ENCODE peak calls at places on chromosomes 1 and 21, in nine cellular contexts. X is SK-N-SH; H is esophagus muscularis mucosa; G is upper lobe of left lung; B is fibroblast of lung; F is mucosa of descending colon; U is naive thymus-derived CD4-positive, alpha-beta T cell; V is body of pancreas; J is PC-9. Q is an unnamed sample. For H3K9me3, the result is how much of the 10 kb centered on the place peaks cover.

GRCh38 chr1:17093822-17094393 is 25.3 kb downstream of the PADI2 start:
- DNase-seq in U (no peak), X (no peak), J (no peak), G (no peak), B (no peak), H (no peak), V (no peak), F (no peak), Q (no peak)

GRCh38 chr1:223776075-223776814 is 63.9 kb downstream of the CAPN2 start:
- DNase-seq in G (no peak), B (peak), F (no peak), H (no peak), V (peak), X (no peak), J (peak), U (no peak), Q (no peak)

GRCh38 chr1:221459558-221459957 is 282.3 kb downstream of the DUSP10 start:
- DNase-seq in J (no peak), G (no peak), V (no peak), U (no peak), B (no peak), X (no peak), H (no peak), F (no peak), Q (no peak)

GRCh38 chr1:174726167-174726879 is 273.4 kb upstream of the CACYBP start:
- DNase-seq in H (no peak), B (peak), J (no peak), X (no peak), V (no peak), G (no peak), F (no peak), U (no peak), Q (no peak)

GRCh38 chr1:43450251-43451070 is 3.3 kb downstream of the HYI start:
- DNase-seq in G (peak), V (no peak), X (no peak), B (no peak), U (no peak), J (no peak), F (no peak), H (no peak), Q (no peak)

GRCh38 chr21:20997308-20997632 is 939 bp upstream of the NCAM2 start:
- DNase-seq in J (no peak), G (no peak), U (no peak), B (peak), X (peak), V (no peak), F (no peak), H (no peak), Q (no peak)

GRCh38 chr1:6302568-6302967 is 41.7 kb upstream of the GPR153 start:
- DNase-seq in V (peak), J (peak), U (no peak), G (no peak), F (no peak), B (no peak), H (no peak), X (no peak), Q (no peak)

GRCh38 chr1:167145965-167146364 is 52.1 kb downstream of the STYXL2 start:
- DNase-seq in F (no peak), G (no peak), V (no peak), U (no peak), H (no peak), B (no peak), X (no peak), J (no peak), Q (no peak)

GRCh38 chr1:206685256-206685748 is 597 bp downstream of the MAPKAPK2 start:
- DNase-seq in G (no peak), U (no peak), F (peak), B (peak), J (no peak), H (no peak), X (peak), V (peak), Q (peak)

GRCh38 chr1:26016944-26017545 is 4.5 kb upstream of the EXTL1 start:
- DNase-seq in X (no peak), J (no peak), H (no peak), F (no peak), B (no peak), G (no peak), U (no peak), V (no peak), Q (no peak)

GRCh38 chr1:245336149-245336983 is 181.6 kb downstream of the KIF26B start:
- DNase-seq in J (peak), X (no peak), V (no peak), U (no peak), B (no peak), H (no peak), F (no peak), G (no peak), Q (no peak)

GRCh38 chr1:208225954-208226937 is 17.9 kb downstream of the PLXNA2 start:
- DNase-seq in U (no peak), X (no peak), H (no peak), G (no peak), V (no peak), J (no peak), F (no peak), B (no peak), Q (no peak)

GRCh38 chr1:32702599-32703478 is at the start of gene SYNC:
- DNase-seq in B (peak), V (no peak), H (no peak), J (peak), G (peak), F (peak), U (no peak), X (peak), Q (no peak)
- H3K9me3 ChIP-seq in B (under half), V (under half), H (under half), J (under half), G (under half), F (under half), U (under half), X (under half), Q (under half)

GRCh38 chr1:248714248-248714647 is 11.7 kb upstream of the OR14I1 start:
- DNase-seq in U (no peak), B (peak), J (no peak), F (no peak), V (no peak), H (no peak), G (no peak), X (no peak), Q (no peak)
- H3K9me3 ChIP-seq in U (under half), B (under half), J (under half), F (under half), V (under half), H (under half), G (under half), X (under half), Q (under half)

DNA sequence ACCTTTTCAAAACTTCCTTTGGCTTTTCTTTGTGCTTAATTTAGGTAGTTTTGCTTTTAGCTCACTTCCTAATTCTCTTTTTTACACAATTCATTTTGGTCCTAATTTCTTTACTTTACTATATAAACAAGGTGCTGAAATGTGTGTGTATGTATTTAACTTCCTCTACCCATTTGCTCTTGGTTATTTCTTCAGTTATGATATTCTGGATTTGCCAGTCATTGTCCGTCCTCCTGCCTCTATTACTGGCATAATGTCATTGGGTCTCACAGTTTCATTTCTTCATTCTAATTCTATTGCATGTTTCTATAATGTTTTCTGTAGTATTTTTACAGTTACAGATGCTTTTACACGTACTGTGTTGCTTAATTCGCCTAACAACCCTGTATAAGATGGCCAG is 96.2 kb downstream of the ZMYM4 start:
- DNase-seq in H (no peak), B (no peak), J (no peak), U (no peak), F (no peak), V (no peak), X (no peak), G (no peak), Q (no peak)
- H3K9me3 ChIP-seq in H (under half), B (under half), J (under half), U (under half), F (under half), V (under half), X (under half), G (under half), Q (under half)

GRCh38 chr1:55146781-55147180 is 68.4 kb downstream of the USP24 start:
- DNase-seq in B (no peak), V (peak), G (no peak), J (no peak), U (no peak), H (no peak), X (no peak), F (no peak), Q (no peak)
- H3K9me3 ChIP-seq in B (under half), V (under half), G (under half), J (under half), U (under half), H (under half), X (under half), F (under half), Q (under half)

GRCh38 chr1:4743978-4744750 is 89.8 kb downstream of the AJAP1 start:
- DNase-seq in X (no peak), J (no peak), U (no peak), F (no peak), B (no peak), H (no peak), V (no peak), G (no peak), Q (no peak)
- H3K9me3 ChIP-seq in X (under half), J (under half), U (under half), F (under half), B (under half), H (under half), V (under half), G (under half), Q (under half)

GRCh38 chr1:152728986-152729385 is 21.0 kb downstream of the LCE4A start:
- DNase-seq in G (no peak), V (no peak), X (no peak), U (no peak), F (no peak), J (no peak), B (no peak), H (no peak), Q (no peak)
- H3K9me3 ChIP-seq in G (under half), V (under half), X (under half), U (under half), F (under half), J (under half), B (under half), H (under half), Q (under half)

GRCh38 chr21:44823179-44823654 is 5.4 kb upstream of the SUMO3 start:
- DNase-seq in F (no peak), B (no peak), U (no peak), X (no peak), V (no peak), H (no peak), J (no peak), G (no peak), Q (no peak)
- H3K9me3 ChIP-seq in F (under half), B (under half), U (under half), X (under half), V (under half), H (under half), J (under half), G (under half), Q (under half)

GRCh38 chr1:225179686-225180085 is 248.2 kb downstream of the LBR start:
- DNase-seq in V (no peak), H (no peak), J (no peak), X (no peak), G (no peak), F (no peak), B (no peak), U (no peak), Q (no peak)
- H3K9me3 ChIP-seq in V (under half), H (under half), J (under half), X (under half), G (under half), F (under half), B (under half), U (under half), Q (under half)

GRCh38 chr1:248288385-248288784 is 10.6 kb upstream of the OR2T33 start:
- DNase-seq in V (no peak), F (no peak), X (no peak), G (no peak), U (no peak), B (no peak), J (no peak), H (no peak), Q (no peak)
- H3K9me3 ChIP-seq in V (under half), F (under half), X (under half), G (under half), U (under half), B (under half), J (under half), H (under half), Q (under half)

GRCh38 chr1:248697907-248698306 is 4.7 kb downstream of the OR14I1 start:
- DNase-seq in H (no peak), U (no peak), F (no peak), V (no peak), X (no peak), B (no peak), G (no peak), J (no peak), Q (no peak)
- H3K9me3 ChIP-seq in H (under half), U (under half), F (under half), V (under half), X (under half), B (under half), G (under half), J (under half), Q (under half)